ENCODE peak calls at places on chromosomes 1 and 21, in ten cellular contexts. A is heart left ventricle, S is IMR-90, O is A549, P is HepG2, F is right lobe of liver, L is upper lobe of left lung, Z is body of pancreas, M is K562, T is GM12878. K is an unnamed sample.

GRCh38 chr1:201483373-201483949 is 14.5 kb upstream of the PHLDA3 start:
- ATAC-seq in A (no peak), S (no peak), O (no peak), P (no peak), F (no peak), L (no peak), Z (no peak), M (no peak), T (no peak), K (no peak)

GRCh38 chr1:202656951-202657646 is 53.2 kb downstream of the SYT2 start:
- ATAC-seq in A (no peak), S (peak; percentile 87), O (peak; percentile 76), P (peak; percentile 79), F (no peak), L (no peak), Z (no peak), M (peak; percentile 83), T (no peak), K (no peak)

GRCh38 chr1:31764307-31765040 is at the start of gene ADGRB2:
- ATAC-seq in A (peak; percentile 35), S (peak; percentile 52), O (peak; percentile 16), P (peak; percentile 8), F (peak; percentile 24), L (peak; percentile 3), Z (peak; percentile 15), M (peak; percentile 59), T (no peak), K (peak; percentile 32)

GRCh38 chr1:73516458-73516857 is 681.5 kb downstream of the LRRIQ3 start:
- ATAC-seq in A (no peak), S (no peak), O (no peak), P (no peak), F (peak; percentile 18), L (peak; percentile 49), Z (no peak), M (no peak), T (peak; percentile 45), K (no peak)

GRCh38 chr1:94239796-94240195 is 2.4 kb upstream of the ARHGAP29 start:
- ATAC-seq in A (no peak), S (no peak), O (no peak), P (no peak), F (no peak), L (no peak), Z (no peak), M (no peak), T (no peak), K (no peak)

GRCh38 chr1:25642710-25643109 is 26.1 kb downstream of the MAN1C1 start:
- ATAC-seq in A (no peak), S (peak; percentile 50), O (no peak), P (no peak), F (peak; percentile 63), L (peak; percentile 41), Z (no peak), M (no peak), T (peak; percentile 93), K (peak; percentile 46)

GRCh38 chr1:173669491-173669941 is at the start of gene ANKRD45:
- ATAC-seq in A (peak; percentile 63), S (peak; percentile 72), O (peak; percentile 92), P (peak; percentile 68), F (peak; percentile 55), L (peak; percentile 50), Z (peak; percentile 35), M (no peak), T (no peak), K (peak; percentile 69)

GRCh38 chr1:66138613-66139012 is 345.9 kb downstream of the PDE4B start:
- ATAC-seq in A (no peak), S (no peak), O (no peak), P (no peak), F (no peak), L (no peak), Z (no peak), M (no peak), T (no peak), K (no peak)

GRCh38 chr1:230120289-230120948 is 53.4 kb downstream of the GALNT2 start:
- ATAC-seq in A (peak; percentile 91), S (no peak), O (peak; percentile 29), P (peak; percentile 15), F (no peak), L (peak; percentile 36), Z (no peak), M (no peak), T (no peak), K (peak; percentile 77)

GRCh38 chr21:46128106-46128982 is 27.0 kb downstream of the FTCD start:
- ATAC-seq in A (peak; percentile 79), S (no peak), O (no peak), P (peak; percentile 3), F (peak; percentile 1), L (no peak), Z (no peak), M (peak; percentile 58), T (no peak), K (no peak)

GRCh38 chr1:232978091-232978634 is 27.8 kb downstream of the NTPCR start:
- ATAC-seq in A (no peak), S (peak; percentile 33), O (no peak), P (no peak), F (no peak), L (peak; percentile 9), Z (peak; percentile 43), M (no peak), T (no peak), K (no peak)

GRCh38 chr1:1430114-1430982 is 5.1 kb upstream of the VWA1 start:
- ATAC-seq in A (peak; percentile 40), S (peak; percentile 66), O (peak; percentile 63), P (peak; percentile 3), F (peak; percentile 6), L (peak; percentile 34), Z (peak; percentile 50), M (no peak), T (no peak), K (peak; percentile 62)

GRCh38 chr1:182377175-182377574 is 14.4 kb downstream of the GLUL start:
- ATAC-seq in A (no peak), S (no peak), O (no peak), P (no peak), F (no peak), L (no peak), Z (no peak), M (no peak), T (no peak), K (no peak)

GRCh38 chr1:110672753-110673108 is 2.0 kb downstream of the KCNA3 start:
- ATAC-seq in A (no peak), S (no peak), O (no peak), P (no peak), F (peak; percentile 18), L (peak; percentile 28), Z (no peak), M (no peak), T (peak; percentile 69), K (no peak)

DNA sequence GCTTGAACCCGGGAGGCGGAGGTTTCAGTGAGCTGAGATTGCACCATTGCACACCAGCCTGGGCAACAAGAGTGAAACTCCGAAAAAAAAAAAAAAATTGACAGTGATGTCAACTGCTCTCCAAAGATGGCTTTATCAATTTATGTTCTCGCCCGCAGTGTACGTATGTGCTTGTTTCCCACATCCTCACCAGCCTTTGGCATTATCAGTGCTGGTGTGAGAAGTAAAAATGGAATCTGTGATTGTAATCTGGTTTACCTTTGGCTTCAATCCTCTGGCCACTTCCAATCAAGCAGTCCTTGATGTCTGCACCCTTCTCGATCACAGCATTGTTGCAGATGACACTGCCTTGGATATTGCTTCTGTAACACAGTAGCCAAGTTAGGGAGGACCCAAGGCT is 14.4 kb upstream of the PTCH2 start:
- ATAC-seq in A (no peak), S (no peak), O (no peak), P (no peak), F (no peak), L (no peak), Z (no peak), M (no peak), T (no peak), K (no peak)
- TF ChIP-seq POLR2A in A (no peak), S (no peak), O (no peak), P (no peak), F (no peak), L (no peak), Z (no peak), M (no peak), T (no peak), K (no peak)

GRCh38 chr1:27574871-27575831 is 28.8 kb downstream of the AHDC1 start:
- ATAC-seq in A (peak; percentile 73), S (peak; percentile 88), O (peak; percentile 80), P (peak; percentile 32), F (peak; percentile 58), L (peak; percentile 90), Z (peak; percentile 76), M (peak; percentile 36), T (peak; percentile 24), K (peak; percentile 85)

GRCh38 chr1:27572679-27573426 is 31.1 kb downstream of the AHDC1 start:
- ATAC-seq in A (no peak), S (no peak), O (no peak), P (no peak), F (no peak), L (no peak), Z (no peak), M (peak; percentile 4), T (no peak), K (no peak)

GRCh38 chr1:27572019-27572678 is 31.8 kb downstream of the AHDC1 start:
- ATAC-seq in A (no peak), S (no peak), O (no peak), P (peak; percentile 5), F (no peak), L (no peak), Z (no peak), M (peak; percentile 17), T (no peak), K (no peak)

GRCh38 chr1:27575861-27576331 is 28.0 kb downstream of the AHDC1 start:
- ATAC-seq in A (peak; percentile 86), S (peak; percentile 61), O (peak; percentile 71), P (peak; percentile 53), F (peak; percentile 85), L (peak; percentile 64), Z (peak; percentile 67), M (no peak), T (peak; percentile 88), K (peak; percentile 77)

GRCh38 chr1:27574001-27574781 is 29.8 kb downstream of the AHDC1 start:
- ATAC-seq in A (no peak), S (no peak), O (no peak), P (peak; percentile 2), F (no peak), L (no peak), Z (no peak), M (no peak), T (no peak), K (no peak)
- H3K27ac ChIP-seq in A (peak overlapping the region; percentile 94), S (no peak overlapping the region), O (peak overlapping the region; percentile 98), P (peak overlapping the region; percentile 68), F (no peak overlapping the region), L (peak overlapping the region; percentile 92), Z (peak overlapping the region; percentile 98), M (peak overlapping the region; percentile 29), T (no peak overlapping the region), K (peak overlapping the region; percentile 98)

GRCh38 chr1:18557621-18558465 is 72.8 kb upstream of the PAX7 start:
- ATAC-seq in A (peak; percentile 47), S (no peak), O (peak; percentile 66), P (peak; percentile 75), F (peak; percentile 49), L (peak; percentile 63), Z (peak; percentile 68), M (no peak), T (no peak), K (peak; percentile 25)
- TF ChIP-seq POLR2A in A (no peak), S (no peak), O (no peak), P (no peak), F (no peak), L (no peak), Z (no peak), M (no peak), T (no peak), K (no peak)

DNA sequence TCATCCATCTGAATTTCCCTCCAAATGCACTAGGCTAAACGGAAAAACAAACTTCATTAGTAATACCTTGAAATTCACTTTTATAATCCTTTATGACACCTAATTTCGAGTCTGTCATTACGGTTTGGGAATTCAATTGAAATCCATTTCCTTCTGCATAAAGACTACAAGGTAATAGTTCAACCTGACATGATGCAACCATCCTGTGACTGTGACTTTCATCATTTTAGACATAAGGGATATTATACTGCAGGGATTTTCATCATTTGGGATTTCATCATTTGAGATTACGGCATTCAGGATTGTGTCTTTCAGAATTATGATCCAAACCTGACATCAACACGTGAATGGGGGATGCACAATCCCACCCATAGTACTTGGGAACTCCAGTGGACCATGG is 308.3 kb downstream of the LTN1 start:
- ATAC-seq in A (no peak), S (no peak), O (no peak), P (no peak), F (no peak), L (no peak), Z (no peak), M (no peak), T (no peak), K (no peak)
- H3K27ac ChIP-seq in A (no peak overlapping the region), S (no peak overlapping the region), O (no peak overlapping the region), P (no peak overlapping the region), F (no peak overlapping the region), L (no peak overlapping the region), Z (no peak overlapping the region), M (no peak overlapping the region), T (no peak overlapping the region), K (no peak overlapping the region)